ENCODE peak calls at places on chromosome 18, in five cellular contexts. H is SK-N-SH, R is colonic mucosa, G is left lung, J is K562. Z is an unnamed sample. For H3K36me3, the result is how much of the 10 kb centered on the place peaks cover.

GRCh38 chr18:26228562-26229260 is 2.5 kb downstream of the TAF4B start:
- DNase-seq in H (no peak), R (no peak), G (no peak), J (peak), Z (no peak)

GRCh38 chr18:29418136-29418535 is 1241.2 kb upstream of the CDH2 start:
- DNase-seq in H (no peak), R (no peak), G (no peak), J (no peak), Z (no peak)

GRCh38 chr18:42341423-42341822 is 386.4 kb downstream of the PIK3C3 start:
- DNase-seq in H (no peak), R (no peak), G (no peak), J (no peak), Z (no peak)

GRCh38 chr18:54228364-54228763 is 3.9 kb upstream of the MBD2 start:
- DNase-seq in H (no peak), R (no peak), G (no peak), J (no peak), Z (no peak)

GRCh38 chr18:304887-305529 is 37.2 kb upstream of the THOC1 start:
- DNase-seq in H (no peak), R (no peak), G (no peak), J (no peak), Z (no peak)

GRCh38 chr18:22674300-22674699 is 256.6 kb upstream of the CTAGE1 start:
- DNase-seq in H (no peak), R (no peak), G (no peak), J (no peak), Z (no peak)

GRCh38 chr18:5073026-5073944 is 123.8 kb downstream of the AKAIN1 start:
- DNase-seq in H (peak), R (no peak), G (no peak), J (peak), Z (peak)

GRCh38 chr18:22883189-22883588 is 49.9 kb upstream of the RBBP8 start:
- DNase-seq in H (no peak), R (no peak), G (no peak), J (no peak), Z (no peak)

GRCh38 chr18:3879114-3879835 is 429.3 kb downstream of the TGIF1 start:
- DNase-seq in H (no peak), R (no peak), G (no peak), J (no peak), Z (no peak)

GRCh38 chr18:22293417-22293816 is 124.0 kb downstream of the GATA6 start:
- DNase-seq in H (no peak), R (no peak), G (no peak), J (no peak), Z (no peak)

GRCh38 chr18:77067315-77068061 is 65.1 kb downstream of the MBP start:
- DNase-seq in H (no peak), R (peak), G (peak), J (no peak), Z (peak)

GRCh38 chr18:25042641-25043051 is 309.3 kb downstream of the ZNF521 start:
- DNase-seq in H (peak), R (no peak), G (no peak), J (no peak), Z (peak)

GRCh38 chr18:13464432-13465125 is 246.0 kb downstream of the LDLRAD4 start:
- DNase-seq in H (no peak), R (peak), G (peak), J (no peak), Z (no peak)

GRCh38 chr18:48997985-48998831 is 47.4 kb upstream of the SMAD7 start:
- DNase-seq in H (peak), R (no peak), G (peak), J (peak), Z (peak)

GRCh38 chr18:14940738-14941137 is 192.8 kb downstream of the ANKRD30B start:
- DNase-seq in H (no peak), R (no peak), G (no peak), J (no peak), Z (no peak)

GRCh38 chr18:77133051-77133919 is 702 bp upstream of the MBP start:
- DNase-seq in H (no peak), R (peak), G (peak), J (no peak), Z (no peak)

GRCh38 chr18:67354091-67354490 is 162.4 kb downstream of the DSEL start:
- DNase-seq in H (peak), R (no peak), G (no peak), J (no peak), Z (no peak)

GRCh38 chr18:67733094-67733493 is 216.6 kb upstream of the DSEL start:
- DNase-seq in H (no peak), R (no peak), G (no peak), J (no peak), Z (peak)

GRCh38 chr18:65035701-65036100 is 715.1 kb upstream of the CDH7 start:
- DNase-seq in H (peak), R (no peak), G (no peak), J (no peak), Z (no peak)

GRCh38 chr18:54765636-54766035 is 62.6 kb upstream of the RAB27B start:
- DNase-seq in H (no peak), R (no peak), G (no peak), J (peak), Z (no peak)

GRCh38 chr18:45626330-45627203 is 11.3 kb downstream of the SLC14A2 start:
- DNase-seq in H (no peak), R (no peak), G (no peak), J (no peak), Z (no peak)

GRCh38 chr18:23229472-23229871 is 94.2 kb downstream of the CABLES1 start:
- DNase-seq in H (no peak), R (no peak), G (no peak), J (no peak), Z (no peak)

GRCh38 chr18:31064130-31064529 is 21.6 kb upstream of the DSC3 start:
- DNase-seq in H (no peak), R (no peak), G (no peak), J (no peak), Z (no peak)

GRCh38 chr18:70490008-70490933 is 201.4 kb downstream of the SOCS6 start:
- DNase-seq in H (peak), R (peak), G (no peak), J (peak), Z (peak)

GRCh38 chr18:3041857-3042256 is 28.9 kb upstream of the LPIN2 start:
- DNase-seq in H (no peak), R (no peak), G (no peak), J (no peak), Z (no peak)

GRCh38 chr18:76963951-76964350 is 141.6 kb downstream of the ZNF236 start:
- DNase-seq in H (no peak), R (no peak), G (no peak), J (no peak), Z (no peak)

GRCh38 chr18:44876024-44876423 is 195.3 kb downstream of the SETBP1 start:
- DNase-seq in H (no peak), R (no peak), G (no peak), J (no peak), Z (no peak)

GRCh38 chr18:23689616-23690504 is 607 bp downstream of the LAMA3 start:
- DNase-seq in H (no peak), R (peak), G (peak), J (no peak), Z (no peak)

GRCh38 chr18:26215247-26215970 is 10.8 kb upstream of the TAF4B start:
- DNase-seq in H (no peak), R (no peak), G (no peak), J (no peak), Z (no peak)

DNA sequence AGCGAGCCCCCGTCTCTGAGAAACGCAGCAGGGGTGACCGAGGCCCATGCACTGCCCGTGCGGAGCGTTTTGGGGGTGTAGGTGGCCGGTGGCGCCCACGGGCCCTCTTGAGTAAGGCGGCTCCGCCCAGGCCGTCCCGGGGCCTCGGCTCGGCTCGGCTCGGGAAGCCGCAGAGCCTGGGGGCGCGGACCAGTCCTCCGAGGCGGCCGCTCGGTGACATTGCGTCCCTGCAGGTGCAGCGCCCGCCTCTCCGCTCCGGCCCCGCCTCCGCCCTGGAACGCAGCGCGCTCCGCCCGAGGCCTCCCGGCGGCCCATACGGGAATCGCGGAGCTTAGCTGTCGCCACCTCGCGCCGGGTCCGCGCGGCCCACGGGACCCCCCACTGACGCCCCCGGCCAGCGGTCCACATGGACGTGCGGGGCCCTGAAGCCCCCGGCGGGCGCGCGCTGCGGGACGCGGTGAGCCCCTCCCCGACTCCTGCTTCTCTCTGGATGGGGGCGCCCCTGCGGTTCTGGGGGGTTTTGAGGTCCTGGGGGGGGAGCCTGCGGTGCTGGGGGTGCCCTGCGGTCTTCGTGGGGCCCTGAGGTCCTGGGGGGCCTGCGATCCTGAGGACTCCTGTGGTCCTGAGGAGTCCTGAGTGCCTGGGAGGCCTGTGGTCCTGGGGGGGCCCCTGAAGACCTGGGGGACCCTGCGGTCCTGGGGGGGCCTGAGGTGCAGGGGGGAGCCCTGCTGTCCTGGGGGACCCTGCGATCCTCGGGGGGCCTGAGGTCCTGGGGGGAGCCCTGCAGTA is at the start of gene HSBP1L1:
- DNase-seq in H (peak), R (peak), G (peak), J (no peak), Z (peak)
- H3K27ac ChIP-seq in H (no peak), R (peak), G (peak), J (no peak), Z (no peak)

GRCh38 chr18:39162013-39162412 is 1596.4 kb upstream of the CELF4 start:
- DNase-seq in H (no peak), R (no peak), G (no peak), J (no peak), Z (no peak)
- TF ChIP-seq CTCF in H (no peak), R (no peak), G (no peak), J (no peak), Z (no peak)

DNA sequence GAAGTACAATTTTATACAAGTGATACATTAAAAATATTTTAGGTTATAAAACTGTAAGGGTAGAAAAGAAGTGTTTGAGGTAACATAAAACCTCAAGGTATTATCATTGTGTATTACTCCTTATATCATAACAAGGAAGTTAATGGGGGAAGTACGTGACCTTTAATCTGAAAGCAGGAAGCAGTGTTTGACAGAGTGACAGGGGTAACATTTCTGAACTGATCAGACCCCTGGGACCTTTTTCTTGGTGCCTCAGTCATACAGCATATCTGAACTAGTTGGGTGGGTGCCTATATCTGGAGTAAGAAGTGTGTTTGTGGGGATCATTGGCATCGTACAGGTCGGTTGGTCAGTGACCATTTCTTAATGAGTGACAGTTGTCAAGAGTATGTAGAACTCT is 43.0 kb downstream of the MALT1 start:
- DNase-seq in H (no peak), R (no peak), G (no peak), J (no peak), Z (no peak)
- H3K36me3 ChIP-seq in H (under half), R (under half), G (under half), J (under half), Z (under half)

GRCh38 chr18:62737474-62737873 is 22.1 kb downstream of the PHLPP1 start:
- DNase-seq in H (no peak), R (no peak), G (no peak), J (no peak), Z (no peak)
- H3K27ac ChIP-seq in H (no peak), R (no peak), G (no peak), J (peak), Z (no peak)

DNA sequence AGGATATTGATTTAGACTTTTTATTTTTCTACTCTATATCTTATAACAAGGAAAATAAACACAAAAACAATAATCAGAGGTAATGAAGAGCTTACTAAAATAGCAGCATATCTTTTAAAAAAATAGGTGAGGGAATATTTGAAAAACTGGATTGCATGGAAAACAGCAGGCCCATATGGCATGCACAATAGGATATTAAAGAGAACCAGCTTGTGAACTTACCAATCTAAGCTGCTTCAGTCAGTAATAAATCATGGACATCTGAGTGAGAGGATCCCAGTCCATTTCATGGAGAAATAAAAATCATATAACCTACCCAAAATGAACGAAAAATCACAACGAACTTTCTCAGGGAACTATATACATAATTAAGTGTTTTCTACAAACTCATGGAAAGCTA is 634.6 kb downstream of the ADCYAP1 start:
- DNase-seq in H (no peak), R (no peak), G (no peak), J (no peak), Z (no peak)
- TF ChIP-seq CTCF in H (no peak), R (no peak), G (no peak), J (no peak), Z (no peak)